ENCODE peak calls at places on chromosomes 3 and 15, in five cellular contexts. A is tibial nerve, N is right lobe of liver, J is ovary, S is A549. R is an unnamed sample.

GRCh38 chr15:80404719-80405553 is 754 bp downstream of the ARNT2 start:
- DNase-seq in N (no peak), J (peak; percentile 60), S (peak; percentile 33), A (no peak), R (no peak)

GRCh38 chr3:81315051-81315450 is 446.4 kb downstream of the GBE1 start:
- DNase-seq in N (no peak), S (no peak), A (no peak), J (no peak), R (no peak)

GRCh38 chr3:181919375-181919774 is 207.7 kb downstream of the SOX2 start:
- DNase-seq in J (no peak), N (no peak), S (no peak), A (no peak), R (no peak)

GRCh38 chr3:34012102-34012461 is 213.7 kb downstream of the PDCD6IP start:
- DNase-seq in N (no peak), A (peak; percentile 6), S (peak; percentile 97), J (no peak), R (no peak)

GRCh38 chr3:51876186-51876585 is 785 bp upstream of the IQCF5 start:
- DNase-seq in N (no peak), S (no peak), A (no peak), J (no peak), R (no peak)

GRCh38 chr3:31196881-31197364 is 302.5 kb upstream of the GADL1 start:
- DNase-seq in J (peak; percentile 61), S (no peak), N (no peak), A (peak; percentile 70), R (no peak)

GRCh38 chr15:58329781-58330467 is 101.9 kb upstream of the LIPC start:
- DNase-seq in J (no peak), S (peak; percentile 35), A (no peak), N (peak; percentile 93), R (no peak)

GRCh38 chr3:7382293-7383033 is 521.5 kb downstream of the GRM7 start:
- DNase-seq in J (no peak), A (no peak), N (no peak), S (peak; percentile 6), R (no peak)

GRCh38 chr15:42016971-42017370 is 3.9 kb downstream of the PLA2G4E start:
- DNase-seq in N (no peak), A (no peak), J (no peak), S (no peak), R (no peak)

GRCh38 chr3:16299746-16300145 is 34.7 kb downstream of the OXNAD1 start:
- DNase-seq in A (no peak), S (no peak), J (no peak), N (no peak), R (no peak)

GRCh38 chr15:53808058-53808703 is 48.7 kb upstream of the WDR72 start:
- DNase-seq in N (no peak), J (no peak), S (no peak), A (no peak), R (no peak)

GRCh38 chr3:105139851-105140560 is 226.7 kb upstream of the ALCAM start:
- DNase-seq in A (no peak), N (no peak), J (no peak), S (no peak), R (no peak)

GRCh38 chr3:138493804-138494606 is 59.6 kb downstream of the ESYT3 start:
- DNase-seq in N (no peak), A (no peak), S (peak; percentile 54), J (no peak), R (no peak)

GRCh38 chr3:119529883-119530282 is 29.5 kb downstream of the CD80 start:
- DNase-seq in J (no peak), N (no peak), S (no peak), A (no peak), R (no peak)

GRCh38 chr15:78088773-78089080 is 3.6 kb upstream of the SH2D7 start:
- DNase-seq in N (peak; percentile 72), S (no peak), J (no peak), A (no peak), R (no peak)

GRCh38 chr3:149576071-149576564 is 81.7 kb downstream of the WWTR1 start:
- DNase-seq in A (no peak), J (no peak), S (peak; percentile 89), N (no peak), R (no peak)

GRCh38 chr15:35168464-35168863 is 83.4 kb upstream of the NANOGP8 start:
- DNase-seq in N (no peak), J (no peak), A (no peak), S (no peak), R (no peak)

GRCh38 chr3:127620637-127621375 is 8.2 kb upstream of the PODXL2 start:
- DNase-seq in S (no peak), A (no peak), J (no peak), N (no peak), R (no peak)

GRCh38 chr15:59523702-59524101 is 85.7 kb downstream of the FAM81A start:
- DNase-seq in N (no peak), A (no peak), S (no peak), J (no peak), R (no peak)

GRCh38 chr15:45150481-45150880 is 20.7 kb downstream of the DUOX1 start:
- DNase-seq in J (no peak), A (no peak), S (no peak), N (no peak), R (no peak)

GRCh38 chr15:86610038-86610437 is 530.4 kb downstream of the AGBL1 start:
- DNase-seq in S (no peak), N (no peak), J (no peak), A (no peak), R (no peak)

GRCh38 chr15:98422086-98422478 is 226.3 kb upstream of the IGF1R start:
- DNase-seq in J (no peak), S (no peak), N (no peak), A (no peak), R (no peak)

GRCh38 chr3:190266915-190267290 is 55.3 kb downstream of the CLDN1 start:
- DNase-seq in N (no peak), S (no peak), A (no peak), J (no peak), R (no peak)

GRCh38 chr15:70376929-70377691 is 279.4 kb upstream of the TLE3 start:
- DNase-seq in S (no peak), A (peak; percentile 26), N (peak; percentile 77), J (peak; percentile 62), R (no peak)

GRCh38 chr3:185824051-185824466 is 783 bp downstream of the IGF2BP2 start:
- DNase-seq in J (peak; percentile 45), S (no peak), N (no peak), A (no peak), R (peak; percentile 67)

GRCh38 chr3:48434591-48435222 is 4.8 kb upstream of the PLXNB1 start:
- DNase-seq in S (no peak), J (peak; percentile 35), N (peak; percentile 52), A (no peak), R (peak; percentile 64)

DNA sequence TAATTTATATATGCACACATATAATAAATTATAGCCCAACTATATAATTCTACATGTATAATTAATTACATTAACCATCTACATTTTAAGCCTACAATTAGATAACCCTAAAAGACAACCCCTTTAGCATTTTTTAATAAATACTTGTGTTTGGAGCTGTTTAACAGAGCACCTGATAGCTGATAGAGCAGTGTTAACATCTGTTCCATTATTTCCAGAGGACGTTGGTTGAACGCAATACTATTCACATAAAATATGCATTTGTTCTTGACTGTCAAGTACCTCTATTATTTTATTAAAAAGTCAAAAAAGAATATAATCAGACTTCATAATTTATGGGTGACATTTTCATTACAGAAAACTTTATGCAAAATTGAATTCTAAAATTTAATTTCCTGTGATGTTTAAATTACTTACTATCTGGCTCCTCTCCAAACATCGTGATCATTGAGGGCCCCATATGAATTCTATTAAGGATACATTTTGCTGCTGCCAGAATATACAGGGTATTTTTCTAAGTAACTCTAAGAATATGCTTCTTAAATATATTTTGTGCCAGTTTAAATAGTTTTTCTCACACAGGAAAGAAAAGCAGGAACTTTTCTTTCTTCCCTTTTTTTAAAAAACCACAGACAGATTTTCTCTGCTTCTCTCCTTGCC is 234.3 kb downstream of the SHOX2 start:
- DNase-seq in A (no peak), S (no peak), J (no peak), N (no peak), R (no peak)
- TF ChIP-seq POLR2A in A (no peak), S (no peak), J (no peak), N (no peak), R (no peak)

GRCh38 chr15:75455424-75455981 is 4.0 kb upstream of the SIN3A start:
- DNase-seq in S (peak; percentile 80), J (peak; percentile 91), A (peak; percentile 91), N (peak; percentile 92), R (peak; percentile 95)
- TF ChIP-seq POLR2A in S (no peak), J (peak; percentile 67), A (peak; percentile 82), N (no peak), R (peak; percentile 13)

DNA sequence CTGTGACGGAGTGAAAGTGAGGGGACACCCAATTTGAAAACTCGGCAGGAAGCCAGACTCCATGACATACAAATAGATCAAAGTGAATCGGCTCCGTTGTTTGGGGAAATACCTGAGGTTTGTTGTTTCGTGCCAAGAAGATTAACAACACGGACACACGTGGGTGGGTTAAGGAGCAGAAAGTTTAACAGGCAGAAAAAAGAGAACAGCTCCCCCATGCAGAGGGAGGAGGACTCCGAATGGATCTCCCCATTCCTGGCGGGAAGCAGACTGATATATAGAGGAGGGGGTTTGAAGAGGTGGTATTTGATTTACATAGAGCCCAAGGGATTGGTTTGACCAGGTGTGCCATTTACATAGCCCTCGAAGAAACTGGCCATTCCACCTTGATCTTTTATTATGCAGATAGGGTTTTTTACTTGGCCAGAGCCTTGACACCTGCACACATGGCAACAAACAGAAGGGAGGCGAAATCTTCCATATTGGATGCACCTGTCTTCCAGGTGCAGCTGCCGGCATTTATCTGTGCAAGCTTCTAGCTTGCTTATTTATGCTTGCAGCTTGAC is 4.8 kb upstream of the SACM1L start:
- DNase-seq in A (no peak), S (no peak), J (no peak), N (no peak), R (no peak)
- TF ChIP-seq POLR2A in A (no peak), S (no peak), J (no peak), N (no peak), R (no peak)

GRCh38 chr3:124887177-124887995 is at the start of gene ITGB5:
- DNase-seq in S (peak; percentile 88), A (peak; percentile 66), N (peak; percentile 92), J (peak; percentile 81), R (no peak)
- TF ChIP-seq POLR2A in S (peak; percentile 68), A (peak; percentile 58), N (peak; percentile 91), J (peak; percentile 43), R (peak; percentile 73)